ENCODE peak calls at places on chromosomes 2 and 18, in seven cellular contexts. K, M, T, P, D, H and W are unnamed samples.

GRCh38 chr2:215465246-215465645 is 29.4 kb upstream of the FN1 start:
- DNase-seq in T (no peak), H (no peak), K (no peak), M (no peak), D (no peak), P (no peak), W (no peak)

GRCh38 chr2:173657996-173658717 is 303.5 kb downstream of the CDCA7 start:
- DNase-seq in D (no peak), H (peak), P (peak), K (no peak), M (no peak), T (no peak), W (no peak)

GRCh38 chr2:69561041-69561550 is 82.4 kb downstream of the AAK1 start:
- DNase-seq in K (no peak), T (no peak), H (no peak), P (no peak), D (peak), M (no peak), W (no peak)

GRCh38 chr2:161044095-161044874 is 115.9 kb upstream of the TANK start:
- DNase-seq in T (no peak), H (no peak), M (no peak), K (no peak), P (no peak), D (no peak), W (no peak)

GRCh38 chr2:65708129-65708528 is 275.7 kb upstream of the SPRED2 start:
- DNase-seq in K (no peak), H (peak), T (no peak), D (no peak), P (no peak), M (peak), W (no peak)

GRCh38 chr2:180559766-180560165 is 420.6 kb upstream of the UBE2E3 start:
- DNase-seq in T (no peak), D (no peak), H (peak), M (peak), K (no peak), P (no peak), W (no peak)

GRCh38 chr2:23603156-23603555 is 218.2 kb downstream of the KLHL29 start:
- DNase-seq in P (no peak), K (no peak), H (no peak), M (no peak), D (no peak), T (no peak), W (no peak)

GRCh38 chr2:196607073-196607472 is 32.4 kb upstream of the CCDC150 start:
- DNase-seq in P (no peak), K (no peak), D (no peak), T (peak), H (no peak), M (no peak), W (no peak)

GRCh38 chr2:235654115-235654514 is 160.3 kb downstream of the AGAP1 start:
- DNase-seq in D (no peak), H (no peak), K (no peak), P (no peak), T (no peak), M (no peak), W (no peak)

GRCh38 chr2:205563646-205564045 is 118.7 kb upstream of the NRP2 start:
- DNase-seq in K (peak), H (no peak), P (no peak), M (no peak), D (peak), T (no peak), W (peak)

GRCh38 chr2:221571108-221571390 is 1.1 kb downstream of the EPHA4 start:
- DNase-seq in H (no peak), K (no peak), T (no peak), P (no peak), D (no peak), M (peak), W (no peak)

GRCh38 chr2:9574314-9574713 is 18.7 kb upstream of the ADAM17 start:
- DNase-seq in M (no peak), H (no peak), K (no peak), P (no peak), T (no peak), D (no peak), W (no peak)

GRCh38 chr2:28639836-28640235 is 111.8 kb upstream of the PPP1CB start:
- DNase-seq in P (no peak), K (no peak), T (no peak), M (peak), D (no peak), H (peak), W (no peak)

GRCh38 chr2:14907014-14907612 is 274.6 kb downstream of the LRATD1 start:
- DNase-seq in H (no peak), M (no peak), P (no peak), T (no peak), D (peak), K (no peak), W (peak)

GRCh38 chr2:54103454-54104314 is 11.7 kb upstream of the ACYP2 start:
- DNase-seq in H (peak), M (peak), D (peak), T (no peak), K (peak), P (no peak), W (peak)

GRCh38 chr2:156702520-156702919 is 266.3 kb downstream of the GPD2 start:
- DNase-seq in H (no peak), T (no peak), K (no peak), D (no peak), M (no peak), P (no peak), W (no peak)

GRCh38 chr2:42795871-42796301 is 3.5 kb upstream of the HAAO start:
- DNase-seq in P (no peak), H (no peak), M (no peak), D (no peak), T (no peak), K (no peak), W (no peak)

GRCh38 chr2:136116111-136116812 is 1.7 kb downstream of the CXCR4 start:
- DNase-seq in P (no peak), K (peak), M (peak), H (no peak), T (no peak), D (peak), W (peak)

GRCh38 chr2:18066894-18067293 is 188.4 kb downstream of the KCNS3 start:
- DNase-seq in K (no peak), T (no peak), D (no peak), M (no peak), P (no peak), H (no peak), W (no peak)

GRCh38 chr2:12950957-12951656 is 234.4 kb downstream of the TRIB2 start:
- DNase-seq in P (no peak), T (no peak), D (no peak), K (no peak), M (no peak), H (peak), W (no peak)

GRCh38 chr18:37754141-37754540 is 188.5 kb upstream of the CELF4 start:
- DNase-seq in D (no peak), P (no peak), T (no peak), M (no peak), H (no peak), K (no peak), W (no peak)

GRCh38 chr2:223852281-223852795 is 15.0 kb upstream of the AP1S3 start:
- DNase-seq in H (no peak), T (no peak), P (no peak), K (no peak), M (no peak), D (no peak), W (no peak)

GRCh38 chr2:128450211-128451015 is 131.7 kb upstream of the HS6ST1 start:
- DNase-seq in K (no peak), D (no peak), T (no peak), H (no peak), M (no peak), P (no peak), W (peak)

GRCh38 chr2:170763232-170763631 is 6.9 kb upstream of the ERICH2 start:
- DNase-seq in H (no peak), P (no peak), T (no peak), D (no peak), M (no peak), K (no peak), W (no peak)

GRCh38 chr2:80499095-80499494 is 194.5 kb upstream of the LRRTM1 start:
- DNase-seq in P (no peak), K (no peak), T (peak), M (peak), H (peak), D (peak), W (peak)

GRCh38 chr2:30278419-30278818 is 47.1 kb downstream of the LBH start:
- DNase-seq in M (no peak), K (no peak), D (no peak), T (no peak), H (no peak), P (no peak), W (no peak)

GRCh38 chr2:63408530-63408929 is 179.7 kb downstream of the WDPCP start:
- DNase-seq in M (no peak), K (no peak), P (no peak), H (no peak), D (no peak), T (no peak), W (no peak)

GRCh38 chr2:242030226-242030575 is 160.7 kb downstream of the RTP5 start:
- DNase-seq in H (no peak), M (no peak), D (no peak), P (no peak), T (no peak), K (no peak), W (no peak)

GRCh38 chr2:73341039-73341438 is 44.6 kb upstream of the ALMS1 start:
- DNase-seq in T (no peak), D (peak), K (no peak), P (no peak), M (peak), H (no peak), W (no peak)